ENCODE peak calls at places on chromosome 3, in four cellular contexts. X, R, G and P are unnamed samples.

GRCh38 chr3:9955067-9955502 is 2.9 kb upstream of the PRRT3 start:
- DNase-seq in R (no peak), X (no peak), G (no peak), P (peak; percentile 70)

GRCh38 chr3:151838574-151839312 is 24.8 kb downstream of the AADAC start:
- DNase-seq in X (no peak), G (peak; percentile 2), R (peak; percentile 75), P (peak; percentile 43)

GRCh38 chr3:40292637-40293036 is 16.9 kb upstream of the EIF1B start:
- DNase-seq in G (no peak), R (no peak), X (no peak), P (peak; percentile 55)

GRCh38 chr3:183123891-183124290 is 24.6 kb upstream of the MCCC1 start:
- DNase-seq in X (no peak), G (no peak), R (no peak), P (no peak)

GRCh38 chr3:47646362-47646761 is 67.7 kb upstream of the CSPG5 start:
- DNase-seq in X (no peak), R (no peak), G (no peak), P (no peak)

GRCh38 chr3:160227389-160227788 is 2.2 kb downstream of the C3orf80 start:
- DNase-seq in X (no peak), R (no peak), G (no peak), P (no peak)

GRCh38 chr3:105154692-105155091 is 212.0 kb upstream of the ALCAM start:
- DNase-seq in X (no peak), R (no peak), G (no peak), P (no peak)

GRCh38 chr3:195736866-195737490 is 16.2 kb downstream of the MUC20 start:
- DNase-seq in G (no peak), R (no peak), X (no peak), P (no peak)

GRCh38 chr3:58009026-58009748 is 965 bp downstream of the FLNB start:
- DNase-seq in R (no peak), G (no peak), X (no peak), P (peak; percentile 36)

GRCh38 chr3:139326707-139327106 is 17.1 kb upstream of the MRPS22 start:
- DNase-seq in R (no peak), X (no peak), G (no peak), P (no peak)

GRCh38 chr3:141945726-141946125 is 69.3 kb downstream of the ATP1B3 start:
- DNase-seq in G (no peak), X (no peak), R (no peak), P (no peak)

GRCh38 chr3:143267984-143268383 is 148.4 kb downstream of the CHST2 start:
- DNase-seq in R (no peak), X (no peak), G (no peak), P (no peak)

GRCh38 chr3:9316881-9317341 is 45.9 kb upstream of the THUMPD3 start:
- DNase-seq in R (no peak), X (no peak), G (no peak), P (no peak)

GRCh38 chr3:136685882-136686281 is 66.3 kb downstream of the STAG1 start:
- DNase-seq in X (no peak), G (no peak), R (no peak), P (no peak)

GRCh38 chr3:143697975-143698374 is 150.3 kb downstream of the SLC9A9 start:
- DNase-seq in R (peak; percentile 7), X (no peak), G (no peak), P (no peak)

GRCh38 chr3:29083081-29083480 is 197.8 kb upstream of the RBMS3 start:
- DNase-seq in X (no peak), R (no peak), G (no peak), P (no peak)

GRCh38 chr3:159818997-159819500 is 169.6 kb upstream of the IL12A start:
- DNase-seq in R (no peak), G (no peak), X (no peak), P (no peak)

GRCh38 chr3:58408906-58409305 is 24.7 kb downstream of the PDHB start:
- DNase-seq in R (no peak), G (no peak), X (no peak), P (no peak)

GRCh38 chr3:46353639-46354410 is at the start of gene CCR2:
- DNase-seq in R (no peak), X (no peak), G (no peak), P (no peak)

GRCh38 chr3:29385056-29385455 is 104.2 kb downstream of the RBMS3 start:
- DNase-seq in R (no peak), X (no peak), G (no peak), P (no peak)

GRCh38 chr3:120506828-120507774 is 56.3 kb upstream of the FSTL1 start:
- DNase-seq in X (no peak), R (peak; percentile 13), G (no peak), P (peak; percentile 18)

GRCh38 chr3:56145410-56145809 is 322.9 kb downstream of the ERC2 start:
- DNase-seq in G (no peak), R (no peak), X (no peak), P (no peak)

GRCh38 chr3:44991326-44991725 is 15.3 kb downstream of the EXOSC7 start:
- DNase-seq in G (no peak), X (no peak), R (no peak), P (no peak)

GRCh38 chr3:112908252-112908651 is 61.6 kb upstream of the CD200R1L start:
- DNase-seq in R (no peak), G (peak; percentile 64), X (no peak), P (no peak)

GRCh38 chr3:183085634-183086390 is 13.5 kb downstream of the MCCC1 start:
- DNase-seq in R (no peak), X (no peak), G (no peak), P (peak; percentile 61)

GRCh38 chr3:162769559-162769958 is 1273.0 kb downstream of the OTOL1 start:
- DNase-seq in X (no peak), R (no peak), G (no peak), P (no peak)

GRCh38 chr3:177977381-177978158 is 558.7 kb upstream of the KCNMB2 start:
- DNase-seq in R (peak; percentile 18), X (no peak), G (no peak), P (no peak)

GRCh38 chr3:197508511-197508910 is 47.3 kb downstream of the BDH1 start:
- DNase-seq in X (no peak), G (no peak), R (no peak), P (no peak)

GRCh38 chr3:63993653-63994079 is 29.6 kb downstream of the PSMD6 start:
- DNase-seq in G (no peak), R (peak; percentile 27), X (peak; percentile 47), P (peak; percentile 57)

GRCh38 chr3:113629941-113630340 is 66.5 kb downstream of the USF3 start:
- DNase-seq in R (no peak), X (no peak), G (no peak), P (no peak)

GRCh38 chr3:116446037-116446436 is 750 bp upstream of the LSAMP start:
- DNase-seq in R (no peak), X (no peak), G (no peak), P (no peak)

GRCh38 chr3:70771426-70772147 is 459.1 kb upstream of the MDFIC2 start:
- DNase-seq in G (no peak), R (no peak), X (no peak), P (no peak)

GRCh38 chr3:153704115-153704514 is 417.1 kb upstream of the ARHGEF26 start:
- DNase-seq in R (no peak), G (no peak), X (no peak), P (no peak)

GRCh38 chr3:169659858-169660614 is 3.5 kb downstream of the MECOM start:
- DNase-seq in R (no peak), X (no peak), G (no peak), P (no peak)

GRCh38 chr3:169660709-169661566 is 2.6 kb downstream of the MECOM start:
- DNase-seq in R (no peak), G (no peak), X (no peak), P (no peak)

GRCh38 chr3:169662215-169663070 is 1.1 kb downstream of the MECOM start:
- DNase-seq in R (peak; percentile 24), X (no peak), G (no peak), P (peak; percentile 80)

GRCh38 chr3:169664034-169664820 is 715 bp upstream of the MECOM start:
- DNase-seq in R (no peak), X (no peak), G (no peak), P (no peak)

GRCh38 chr3:169661567-169662214 is 1.8 kb downstream of the MECOM start:
- DNase-seq in G (no peak), R (no peak), X (no peak), P (no peak)
- TF ChIP-seq EZH2 in G (no peak), R (no peak), X (peak; percentile 52), P (no peak)

DNA sequence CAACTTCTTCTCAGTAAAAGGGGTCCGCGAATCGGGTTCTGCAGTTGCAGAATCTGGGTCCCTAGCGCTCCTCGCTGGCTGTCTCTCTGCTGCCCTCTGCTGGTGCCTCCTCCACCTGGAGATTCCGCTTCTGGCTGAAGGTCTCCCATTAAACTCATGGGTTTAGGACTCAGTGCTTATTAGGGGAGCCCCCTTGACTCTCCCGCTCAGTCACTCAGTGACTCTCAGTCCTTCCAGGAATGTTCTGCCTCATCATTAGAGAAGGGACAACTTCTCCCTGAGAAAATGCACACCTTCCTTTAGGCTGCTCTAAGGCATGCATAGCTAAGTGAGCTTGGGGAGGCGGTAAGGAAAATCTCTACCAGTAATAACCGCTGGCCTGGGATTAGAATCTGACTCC is 7.1 kb downstream of the CPN2 start:
- DNase-seq in X (peak; percentile 58), G (no peak), R (peak; percentile 28), P (peak; percentile 81)
- TF ChIP-seq SP1 in X (no peak), G (no peak), R (no peak), P (no peak)

GRCh38 chr3:49871536-49872157 is 1.9 kb upstream of the CAMKV start:
- DNase-seq in R (no peak), X (no peak), G (no peak), P (no peak)
- TF ChIP-seq EZH2 in R (no peak), X (no peak), G (no peak), P (no peak)

DNA sequence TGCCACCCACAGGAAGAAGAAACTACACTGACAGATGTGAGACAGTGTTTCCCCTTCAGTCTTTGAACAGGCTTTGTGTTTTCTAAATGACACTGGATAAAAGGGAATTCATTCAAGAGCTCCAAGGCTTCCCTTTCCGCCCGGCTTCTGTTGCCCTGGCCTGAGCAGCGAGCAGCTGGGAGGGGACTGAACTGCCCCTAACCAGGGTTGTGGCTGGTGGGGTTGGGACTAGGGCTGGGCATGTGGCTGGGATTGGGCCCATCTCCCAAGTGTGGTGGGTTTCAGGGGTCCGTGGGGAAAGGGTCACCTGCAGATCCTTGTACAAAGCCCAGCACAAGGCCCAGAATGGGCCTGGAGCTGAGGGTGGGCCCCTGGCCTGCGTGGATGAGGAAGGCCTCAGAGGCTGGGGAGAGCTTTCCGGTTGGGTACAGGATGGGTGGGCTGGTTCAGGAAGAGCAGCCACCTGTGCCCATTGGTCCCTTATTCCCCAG is 10.4 kb downstream of the VILL start:
- DNase-seq in X (no peak), G (no peak), R (no peak), P (no peak)
- TF ChIP-seq SP1 in X (no peak), G (no peak), R (no peak), P (no peak)